ENCODE peak calls at places on chromosomes 13 and 19, in four cellular contexts. L is HCT116, R is cardiac muscle cell, G is A549. B is an unnamed sample.
A peak's percentile ranks its signal among the peaks of the same experiment; 100 is the strongest.

GRCh38 chr13:70424428-70424827 is 316.2 kb upstream of the KLHL1 start:
- DNase-seq in L (no peak), R (no peak), G (no peak), B (no peak)

GRCh38 chr19:9309974-9310446 is 372 bp upstream of the ZNF699 start:
- DNase-seq in L (peak; percentile 91), R (peak; percentile 96), G (peak; percentile 73), B (peak; percentile 90)

GRCh38 chr19:33905937-33906577 is 109.4 kb downstream of the KCTD15 start:
- DNase-seq in L (no peak), R (peak; percentile 45), G (peak; percentile 52), B (peak; percentile 25)

GRCh38 chr13:75151081-75151643 is 330.8 kb downstream of the TBC1D4 start:
- DNase-seq in L (no peak), R (no peak), G (no peak), B (no peak)

GRCh38 chr19:995051-995827 is 5.0 kb upstream of the GRIN3B start:
- DNase-seq in L (no peak), R (no peak), G (no peak), B (no peak)

GRCh38 chr19:29812080-29812880 is 489 bp downstream of the CCNE1 start:
- DNase-seq in L (no peak), R (peak; percentile 28), G (no peak), B (no peak)

GRCh38 chr13:37011788-37012187 is 11.2 kb downstream of the EXOSC8 start:
- DNase-seq in L (no peak), R (no peak), G (no peak), B (no peak)

GRCh38 chr13:94558721-94559120 is 37.2 kb downstream of the TGDS start:
- DNase-seq in L (no peak), R (no peak), G (no peak), B (no peak)

GRCh38 chr13:66348745-66349720 is 881.1 kb downstream of the PCDH9 start:
- DNase-seq in L (no peak), R (no peak), G (no peak), B (no peak)

GRCh38 chr13:53276265-53276664 is 247.7 kb downstream of the OLFM4 start:
- DNase-seq in L (no peak), R (no peak), G (no peak), B (no peak)

GRCh38 chr19:16814526-16815100 is 14.6 kb upstream of the SIN3B start:
- DNase-seq in L (no peak), R (no peak), G (no peak), B (peak; percentile 71)

GRCh38 chr13:21913010-21913409 is 242.1 kb downstream of the FGF9 start:
- DNase-seq in L (peak; percentile 12), R (peak; percentile 25), G (no peak), B (no peak)

GRCh38 chr13:25300861-25301346 is 521 bp upstream of the NUP58 start:
- DNase-seq in L (no peak), R (no peak), G (no peak), B (no peak)

GRCh38 chr13:72527333-72527732 is 200.1 kb downstream of the MZT1 start:
- DNase-seq in L (no peak), R (no peak), G (no peak), B (no peak)

GRCh38 chr19:42412223-42412622 is 15.0 kb downstream of the LIPE start:
- DNase-seq in L (no peak), R (no peak), G (no peak), B (no peak)

GRCh38 chr13:41827507-41828213 is 133.2 kb downstream of the VWA8 start:
- DNase-seq in L (peak; percentile 39), R (no peak), G (peak; percentile 38), B (peak; percentile 61)

GRCh38 chr13:40624338-40624737 is 42.1 kb downstream of the FOXO1 start:
- DNase-seq in L (no peak), R (no peak), G (no peak), B (no peak)

GRCh38 chr19:2461751-2462634 is 5.2 kb upstream of the LMNB2 start:
- DNase-seq in L (peak; percentile 60), R (peak; percentile 48), G (no peak), B (peak; percentile 70)

GRCh38 chr13:44104969-44105368 is 225.3 kb downstream of the LACC1 start:
- DNase-seq in L (no peak), R (peak; percentile 93), G (no peak), B (no peak)

GRCh38 chr13:25977216-25977615 is 74.6 kb downstream of the SHISA2 start:
- DNase-seq in L (no peak), R (peak; percentile 10), G (no peak), B (peak; percentile 37)

GRCh38 chr19:28553764-28554163 is 659.2 kb downstream of the UQCRFS1 start:
- DNase-seq in L (no peak), R (no peak), G (no peak), B (no peak)

GRCh38 chr13:102563267-102563666 is 33.5 kb upstream of the TPP2 start:
- DNase-seq in L (no peak), R (no peak), G (no peak), B (no peak)

GRCh38 chr19:17159466-17160393 is 55.4 kb upstream of the USE1 start:
- DNase-seq in L (no peak), R (no peak), G (no peak), B (peak; percentile 13)

GRCh38 chr19:48249502-48250014 is 6.2 kb downstream of the CARD8 start:
- DNase-seq in L (no peak), R (no peak), G (no peak), B (no peak)

GRCh38 chr19:48698046-48698445 is 2.3 kb downstream of the FUT2 start:
- DNase-seq in L (no peak), R (no peak), G (no peak), B (peak; percentile 69)

GRCh38 chr13:111494641-111495040 is 174.2 kb downstream of the TEX29 start:
- DNase-seq in L (no peak), R (no peak), G (no peak), B (no peak)

GRCh38 chr19:45528744-45529453 is 21.6 kb downstream of the VASP start:
- DNase-seq in L (no peak), R (peak; percentile 60), G (no peak), B (peak; percentile 88)

GRCh38 chr13:38564751-38565150 is 122.1 kb upstream of the FREM2 start:
- DNase-seq in L (no peak), R (no peak), G (no peak), B (no peak)

GRCh38 chr13:38566023-38566422 is 120.9 kb upstream of the FREM2 start:
- DNase-seq in L (no peak), R (no peak), G (no peak), B (no peak)

GRCh38 chr13:38570706-38571105 is 116.2 kb upstream of the FREM2 start:
- DNase-seq in L (no peak), R (no peak), G (no peak), B (peak; percentile 53)

GRCh38 chr13:38563739-38564138 is 123.1 kb upstream of the FREM2 start:
- DNase-seq in L (no peak), R (no peak), G (no peak), B (no peak)

GRCh38 chr13:38566526-38566925 is 120.4 kb upstream of the FREM2 start:
- DNase-seq in L (no peak), R (no peak), G (no peak), B (no peak)
- TF ChIP-seq CTCF in L (no peak), R (no peak), G (no peak), B (no peak)

GRCh38 chr13:113856716-113857065 is 7.2 kb downstream of the GAS6 start:
- DNase-seq in L (no peak), R (no peak), G (no peak), B (no peak)
- H3K4me1 ChIP-seq in L (peaks cover 15% of the 10 kb centered on the region), R (peaks cover 22% of the 10 kb centered on the region), G (no peaks in the 10 kb centered on the region), B (peaks cover 32% of the 10 kb centered on the region)

DNA sequence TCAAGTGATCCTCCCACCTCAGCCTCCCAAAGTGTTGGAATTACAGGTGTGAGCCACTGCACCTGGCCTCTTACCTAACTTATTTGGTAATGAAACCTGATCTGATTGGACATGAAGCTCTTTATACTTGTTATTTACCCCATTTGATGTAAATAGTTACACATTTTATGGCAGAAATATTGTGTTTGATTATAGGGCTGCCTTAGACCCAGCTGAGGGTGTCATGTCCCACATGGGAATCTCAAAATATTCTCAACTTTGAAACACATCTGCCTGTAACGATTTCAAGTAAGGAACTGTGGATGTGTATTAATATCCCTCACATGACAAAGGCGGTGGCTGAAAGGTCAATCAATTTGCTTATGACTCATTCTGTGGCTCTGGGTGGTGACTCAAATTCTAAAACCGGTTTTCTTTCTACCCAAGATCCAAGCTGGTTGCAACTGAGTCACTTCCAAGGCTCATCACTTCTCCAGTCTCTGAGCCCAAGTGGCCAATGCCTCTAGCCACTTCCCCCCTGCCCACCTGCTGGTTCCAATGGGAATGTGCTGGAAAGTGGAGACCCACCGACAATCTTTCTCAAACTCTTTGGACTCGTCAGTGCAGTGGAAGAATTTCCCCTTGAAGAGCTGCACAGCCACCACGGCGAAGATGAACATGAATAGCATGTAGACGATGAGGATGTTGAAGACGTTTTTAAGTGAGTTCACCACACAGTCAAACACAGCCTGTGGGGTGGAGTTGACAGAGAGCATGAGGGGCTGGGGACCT is 110.9 kb downstream of the IER2 start:
- DNase-seq in L (peak; percentile 94), R (no peak), G (peak; percentile 58), B (peak; percentile 92)
- TF ChIP-seq CTCF in L (peak; percentile 15), R (no peak), G (no peak), B (no peak)

GRCh38 chr13:110306340-110306959 is 507 bp downstream of the COL4A1 start:
- DNase-seq in L (no peak), R (peak; percentile 51), G (no peak), B (peak; percentile 26)
- H3K4me1 ChIP-seq in L (no peaks in the 10 kb centered on the region), R (peaks cover 17% of the 10 kb centered on the region), G (peaks cover 54% of the 10 kb centered on the region), B (peaks cover 5% of the 10 kb centered on the region)

GRCh38 chr19:58572818-58573657 is at the start of gene MZF1:
- DNase-seq in L (peak; percentile 100), R (peak; percentile 100), G (peak; percentile 100), B (peak; percentile 100)

GRCh38 chr19:58573658-58574164 is 576 bp upstream of the MZF1 start:
- DNase-seq in L (no peak), R (no peak), G (no peak), B (no peak)

GRCh38 chr19:58577581-58578429 is 4.7 kb upstream of the MZF1 start:
- DNase-seq in L (no peak), R (no peak), G (no peak), B (no peak)

GRCh38 chr19:58578430-58578925 is 5.3 kb upstream of the MZF1 start:
- DNase-seq in L (no peak), R (no peak), G (no peak), B (no peak)

GRCh38 chr19:58575183-58576041 is 2.3 kb upstream of the MZF1 start:
- DNase-seq in L (peak; percentile 79), R (peak; percentile 95), G (peak; percentile 93), B (peak; percentile 76)
- TF ChIP-seq CTCF in L (no peak), R (peak; percentile 13), G (no peak), B (peak; percentile 43)

GRCh38 chr19:56111601-56112312 is 9.3 kb downstream of the ZNF787 start:
- DNase-seq in L (no peak), R (no peak), G (no peak), B (no peak)
- H3K4me1 ChIP-seq in L (peaks cover under 1% of the 10 kb centered on the region), R (peaks cover 63% of the 10 kb centered on the region), G (peaks cover 18% of the 10 kb centered on the region), B (peaks cover 10% of the 10 kb centered on the region)

B was measured in foreskin keratinocyte.